ENCODE peak calls at places on chromosomes 11 and 22, in four cellular contexts. U is cardiac fibroblast; T is endothelial cell; I is activated CD8-positive, alpha-beta memory T cell treated with anti-CD3 and anti-CD28 coated beads, Interleukin-2, amount 50 U/mL, for 4 hours. L is an unnamed sample.

GRCh38 chr22:47568700-47569099 is 806.2 kb downstream of the TBC1D22A start:
- DNase-seq in U (no peak), I (no peak), T (no peak), L (no peak)

GRCh38 chr11:62786318-62787004 is 741 bp upstream of the TMEM179B start:
- DNase-seq in T (peak; percentile 95), U (peak; percentile 86), I (peak; percentile 83), L (peak; percentile 89)

GRCh38 chr22:29457730-29458129 is 19.3 kb downstream of the RFPL1 start:
- DNase-seq in T (peak; percentile 49), U (peak; percentile 43), I (no peak), L (no peak)

GRCh38 chr11:128453444-128454336 is 133.7 kb downstream of the ETS1 start:
- DNase-seq in U (peak; percentile 97), I (no peak), T (no peak), L (no peak)

GRCh38 chr11:132862918-132863317 is 669.4 kb downstream of the OPCML start:
- DNase-seq in T (no peak), U (no peak), I (no peak), L (no peak)

GRCh38 chr11:66720223-66720898 is 8.7 kb downstream of the SPTBN2 start:
- DNase-seq in U (peak; percentile 17), T (peak; percentile 59), I (no peak), L (no peak)

GRCh38 chr11:61742391-61742790 is 10.0 kb upstream of the MYRF start:
- DNase-seq in U (no peak), T (no peak), I (no peak), L (no peak)

GRCh38 chr11:26556582-26556981 is 15.5 kb downstream of the MUC15 start:
- DNase-seq in U (no peak), I (no peak), T (no peak), L (no peak)

GRCh38 chr11:95593101-95593500 is 196.5 kb downstream of the FAM76B start:
- DNase-seq in I (no peak), T (no peak), U (peak; percentile 24), L (no peak)

GRCh38 chr11:94861306-94861845 is 93.2 kb downstream of the AMOTL1 start:
- DNase-seq in T (no peak), I (no peak), U (no peak), L (no peak)

GRCh38 chr11:67492801-67493547 is 10.1 kb downstream of the AIP start:
- DNase-seq in T (no peak), I (no peak), U (no peak), L (peak; percentile 58)

GRCh38 chr11:44911031-44911814 is 39.5 kb downstream of the TP53I11 start:
- DNase-seq in I (peak; percentile 82), T (peak; percentile 85), U (peak; percentile 87), L (peak; percentile 84)

GRCh38 chr11:63985812-63986155 is 454 bp upstream of the OTUB1 start:
- DNase-seq in I (peak; percentile 56), U (no peak), T (no peak), L (peak; percentile 76)

GRCh38 chr22:41237707-41238569 is 2.8 kb downstream of the CHADL start:
- DNase-seq in T (peak; percentile 70), I (peak; percentile 80), U (peak; percentile 40), L (peak; percentile 86)

GRCh38 chr22:28448625-28449024 is 231.0 kb downstream of the TTC28 start:
- DNase-seq in U (no peak), I (no peak), T (no peak), L (no peak)

GRCh38 chr11:19447150-19447566 is 206.4 kb upstream of the E2F8 start:
- DNase-seq in U (peak; percentile 41), I (no peak), T (no peak), L (no peak)

GRCh38 chr11:43920598-43921419 is 21.6 kb upstream of the C11orf96 start:
- DNase-seq in I (no peak), T (no peak), U (peak; percentile 100), L (no peak)

GRCh38 chr22:17368727-17369552 is at the start of gene CECR2:
- DNase-seq in T (peak; percentile 74), U (peak; percentile 67), I (no peak), L (peak; percentile 66)

GRCh38 chr22:33758125-33758483 is 162.2 kb downstream of the LARGE1 start:
- DNase-seq in U (no peak), T (no peak), I (no peak), L (no peak)

GRCh38 chr11:102974552-102975280 is 19.2 kb upstream of the MMP13 start:
- DNase-seq in U (peak; percentile 46), I (no peak), T (no peak), L (no peak)

GRCh38 chr22:17199131-17199731 is 20.0 kb downstream of the ADA2 start:
- DNase-seq in T (peak; percentile 68), I (no peak), U (peak; percentile 68), L (no peak)

GRCh38 chr11:117037279-117037951 is 60.8 kb downstream of the SIK3 start:
- DNase-seq in I (no peak), T (peak; percentile 8), U (peak; percentile 10), L (no peak)

GRCh38 chr11:46330154-46330886 is 16.9 kb upstream of the DGKZ start:
- DNase-seq in I (no peak), T (no peak), U (no peak), L (no peak)

GRCh38 chr11:94030059-94030458 is 8.9 kb downstream of the HEPHL1 start:
- DNase-seq in T (no peak), U (no peak), I (no peak), L (no peak)

GRCh38 chr11:92838655-92839334 is 130.7 kb upstream of the MTNR1B start:
- DNase-seq in U (no peak), I (no peak), T (no peak), L (no peak)

GRCh38 chr11:71078482-71078881 is 173.9 kb downstream of the SHANK2 start:
- DNase-seq in T (no peak), U (peak; percentile 11), I (no peak), L (no peak)

GRCh38 chr11:112166561-112166960 is 611 bp upstream of the TEX12 start:
- DNase-seq in I (no peak), T (no peak), U (peak; percentile 52), L (no peak)

GRCh38 chr11:86486261-86487030 is 111.8 kb downstream of the CCDC81 start:
- DNase-seq in I (peak; percentile 18), T (no peak), U (no peak), L (no peak)

GRCh38 chr11:2741377-2742131 is 41.8 kb upstream of the KCNQ1OT1 start:
- DNase-seq in U (peak; percentile 87), T (no peak), I (no peak), L (no peak)

GRCh38 chr22:29225422-29226090 is 19.9 kb downstream of the EMID1 start:
- DNase-seq in U (peak; percentile 35), T (no peak), I (no peak), L (no peak)